ENCODE peak calls at places on chromosomes 1 and 21, in six cellular contexts. R is GM23338, Y is mammary epithelial cell, T is DND-41, K is H1, O is PC-3. P is an unnamed sample. For H3K79me2, the result is how much of the 10 kb centered on the place peaks cover.

GRCh38 chr1:113256348-113256729 is 134.0 kb upstream of the MAGI3 start:
- DNase-seq in R (no peak), Y (no peak), T (no peak), K (no peak), O (no peak), P (no peak)

GRCh38 chr1:12121212-12122000 is 45.4 kb upstream of the TNFRSF1B start:
- DNase-seq in R (no peak), Y (no peak), T (peak), K (no peak), O (peak), P (no peak)

GRCh38 chr1:113266788-113267187 is 123.5 kb upstream of the MAGI3 start:
- DNase-seq in R (no peak), Y (no peak), T (no peak), K (no peak), O (no peak), P (no peak)

GRCh38 chr1:226181996-226182714 is 4.4 kb downstream of the ACBD3 start:
- DNase-seq in R (peak), Y (peak), T (no peak), K (no peak), O (peak), P (peak)

GRCh38 chr1:27981146-27981545 is 21.4 kb downstream of the XKR8 start:
- DNase-seq in R (no peak), Y (no peak), T (no peak), K (no peak), O (no peak), P (no peak)

GRCh38 chr1:89519779-89520358 is 4.8 kb upstream of the LRRC8B start:
- DNase-seq in R (peak), Y (peak), T (peak), K (no peak), O (peak), P (peak)

GRCh38 chr1:5707566-5708178 is 284.6 kb downstream of the NPHP4 start:
- DNase-seq in R (no peak), Y (no peak), T (no peak), K (no peak), O (peak), P (peak)

GRCh38 chr1:212980123-212980800 is 29.9 kb downstream of the VASH2 start:
- DNase-seq in R (peak), Y (no peak), T (no peak), K (no peak), O (no peak), P (peak)

GRCh38 chr1:41418868-41419583 is 57.8 kb downstream of the FOXO6 start:
- DNase-seq in R (peak), Y (peak), T (no peak), K (no peak), O (peak), P (peak)

GRCh38 chr1:7303554-7304347 is 467.3 kb upstream of the VAMP3 start:
- DNase-seq in R (no peak), Y (no peak), T (no peak), K (peak), O (no peak), P (no peak)

GRCh38 chr1:235199441-235199840 is 38.4 kb upstream of the RBM34 start:
- DNase-seq in R (peak), Y (peak), T (no peak), K (no peak), O (no peak), P (peak)

GRCh38 chr1:60866884-60867648 is 215.3 kb upstream of the NFIA start:
- DNase-seq in R (no peak), Y (no peak), T (no peak), K (no peak), O (no peak), P (no peak)

GRCh38 chr1:205547932-205548827 is 43.7 kb downstream of the CDK18 start:
- DNase-seq in R (no peak), Y (no peak), T (no peak), K (peak), O (no peak), P (no peak)

GRCh38 chr1:110457206-110457605 is 6.3 kb downstream of the PROK1 start:
- DNase-seq in R (no peak), Y (no peak), T (no peak), K (no peak), O (no peak), P (no peak)

GRCh38 chr1:54934869-54935268 is 45.6 kb upstream of the TMEM61 start:
- DNase-seq in R (no peak), Y (peak), T (no peak), K (no peak), O (peak), P (no peak)

GRCh38 chr1:39539252-39539790 is 37.3 kb downstream of the PABPC4 start:
- DNase-seq in R (peak), Y (peak), T (peak), K (peak), O (peak), P (peak)

GRCh38 chr1:116986531-116987255 is 14.9 kb upstream of the CD101 start:
- DNase-seq in R (peak), Y (no peak), T (peak), K (no peak), O (no peak), P (peak)

GRCh38 chr1:215835951-215836350 is 268.8 kb downstream of the KCTD3 start:
- DNase-seq in R (no peak), Y (no peak), T (no peak), K (no peak), O (peak), P (no peak)

GRCh38 chr1:223716302-223716862 is 4.0 kb downstream of the CAPN2 start:
- DNase-seq in R (no peak), Y (no peak), T (peak), K (no peak), O (no peak), P (no peak)

GRCh38 chr1:83996621-83997020 is 2.3 kb downstream of the TTLL7 start:
- DNase-seq in R (no peak), Y (no peak), T (no peak), K (no peak), O (no peak), P (no peak)

GRCh38 chr1:193565971-193566577 is 379.7 kb upstream of the B3GALT2 start:
- DNase-seq in R (no peak), Y (no peak), T (no peak), K (no peak), O (no peak), P (no peak)

GRCh38 chr21:36846624-36847023 is 119.8 kb downstream of the HLCS start:
- DNase-seq in R (no peak), Y (peak), T (no peak), K (no peak), O (no peak), P (peak)

DNA sequence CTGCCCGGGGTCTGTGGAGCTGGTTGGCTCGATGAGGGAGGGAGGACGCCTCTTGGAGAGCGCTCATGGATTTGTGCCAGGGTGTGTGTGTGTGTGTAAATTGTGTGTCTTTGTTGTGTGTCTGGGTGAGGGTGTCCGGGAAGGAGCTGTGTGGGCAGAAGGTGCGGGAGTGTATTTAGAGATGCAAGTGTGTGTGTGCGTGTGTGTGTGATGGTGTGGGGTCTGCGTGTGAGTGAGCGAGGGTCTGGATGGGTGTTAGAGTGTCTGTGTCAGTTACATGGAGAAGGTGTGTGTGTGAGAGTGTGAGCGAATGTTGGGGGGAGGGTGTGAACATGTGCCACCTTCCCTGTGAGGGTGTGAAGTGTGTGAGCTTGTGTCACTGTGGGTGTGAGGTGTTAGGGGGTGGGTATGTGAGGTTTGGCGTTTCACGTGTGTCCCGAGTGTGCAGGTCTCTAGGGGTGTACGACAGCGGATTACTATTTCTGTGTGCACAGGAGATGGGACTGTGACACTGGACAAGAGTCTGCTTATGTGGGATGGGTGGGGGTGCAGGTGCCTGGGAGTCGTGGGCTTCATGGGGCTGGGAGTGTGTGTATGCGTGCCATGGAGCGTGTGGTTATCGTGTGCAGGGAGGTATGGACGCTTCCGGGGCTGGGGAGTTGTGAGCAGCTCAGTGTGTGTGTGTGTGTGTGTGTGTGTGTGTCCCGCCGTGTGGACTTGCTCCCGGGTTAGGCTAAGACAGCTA is 887 bp downstream of the IGSF21 start:
- DNase-seq in R (no peak), Y (no peak), T (no peak), K (no peak), O (no peak), P (peak)
- TF ChIP-seq EZH2 in R (peak), Y (peak), T (no peak), K (peak), O (no peak), P (no peak)

GRCh38 chr1:1787206-1787605 is 8.9 kb upstream of the NADK start:
- DNase-seq in R (no peak), Y (no peak), T (no peak), K (no peak), O (no peak), P (no peak)

GRCh38 chr1:1784933-1785332 is 6.7 kb upstream of the NADK start:
- DNase-seq in R (no peak), Y (no peak), T (no peak), K (no peak), O (no peak), P (no peak)

GRCh38 chr1:1788646-1789431 is 10.6 kb upstream of the NADK start:
- DNase-seq in R (peak), Y (no peak), T (no peak), K (peak), O (peak), P (peak)

GRCh38 chr1:1785666-1786065 is 7.4 kb upstream of the NADK start:
- DNase-seq in R (no peak), Y (no peak), T (no peak), K (no peak), O (no peak), P (no peak)

GRCh38 chr1:1788136-1788535 is 9.9 kb upstream of the NADK start:
- DNase-seq in R (no peak), Y (no peak), T (no peak), K (no peak), O (no peak), P (no peak)
- H3K79me2 ChIP-seq in R (under half), Y (under half), T (under half), K (under half), O (under half), P (under half)

GRCh38 chr1:24318988-24319863 is at the start of gene GRHL3:
- DNase-seq in R (peak), Y (peak), T (no peak), K (peak), O (peak), P (no peak)
- TF ChIP-seq EZH2 in R (no peak), Y (no peak), T (no peak), K (no peak), O (no peak), P (no peak)

GRCh38 chr1:175000697-175001187 is 995 bp downstream of the CACYBP start:
- DNase-seq in R (no peak), Y (peak), T (no peak), K (no peak), O (no peak), P (no peak)

GRCh38 chr1:174998569-174999215 is 1.1 kb upstream of the CACYBP start:
- DNase-seq in R (peak), Y (peak), T (peak), K (no peak), O (peak), P (peak)

GRCh38 chr1:175002910-175003517 is 3.3 kb downstream of the CACYBP start:
- DNase-seq in R (no peak), Y (no peak), T (no peak), K (no peak), O (no peak), P (no peak)

GRCh38 chr1:174999216-174999925 is 376 bp upstream of the CACYBP start:
- DNase-seq in R (peak), Y (peak), T (peak), K (peak), O (peak), P (peak)

GRCh38 chr1:174999926-175000696 is at the start of gene CACYBP:
- DNase-seq in R (peak), Y (peak), T (no peak), K (peak), O (no peak), P (no peak)
- H3K79me2 ChIP-seq in R (half or more), Y (half or more), T (half or more), K (under half), O (half or more), P (half or more)

GRCh38 chr21:41316200-41316599 is 401 bp upstream of the FAM3B start:
- DNase-seq in R (no peak), Y (no peak), T (no peak), K (no peak), O (no peak), P (no peak)
- TF ChIP-seq EZH2 in R (no peak), Y (no peak), T (no peak), K (no peak), O (no peak), P (no peak)